ENCODE peak calls at places on chromosomes 5 and 9, in four cellular contexts. One of them, this sample, is unnamed.

GRCh38 chr5:93845376-93845775 is 104.0 kb upstream of the POU5F2 start:
- DNase-seq in IMR-90: no peak
- DNase-seq in H9: no peak
- DNase-seq in H1: no peak
- DNase-seq in this sample: no peak

GRCh38 chr9:112447283-112447761 is 39.3 kb upstream of the KIAA1958 start:
- DNase-seq in IMR-90: peak
- DNase-seq in H9: no peak
- DNase-seq in H1: no peak
- DNase-seq in this sample: no peak

GRCh38 chr5:8508196-8508595 is 639.2 kb downstream of the MTRR start:
- DNase-seq in IMR-90: peak
- DNase-seq in H9: no peak
- DNase-seq in H1: no peak
- DNase-seq in this sample: no peak

GRCh38 chr9:34499101-34499500 is 23.7 kb downstream of the ENHO start:
- DNase-seq in IMR-90: no peak
- DNase-seq in H9: no peak
- DNase-seq in H1: no peak
- DNase-seq in this sample: no peak

GRCh38 chr9:90058364-90058763 is 453.6 kb downstream of the GADD45G start:
- DNase-seq in IMR-90: no peak
- DNase-seq in H9: no peak
- DNase-seq in H1: no peak
- DNase-seq in this sample: no peak

GRCh38 chr9:125421156-125421555 is 159.5 kb downstream of the GAPVD1 start:
- DNase-seq in IMR-90: no peak
- DNase-seq in H9: no peak
- DNase-seq in H1: no peak
- DNase-seq in this sample: no peak

GRCh38 chr9:93111001-93111370 is 15.0 kb downstream of the CARD19 start:
- DNase-seq in IMR-90: no peak
- DNase-seq in H9: no peak
- DNase-seq in H1: no peak
- DNase-seq in this sample: no peak

GRCh38 chr9:129889936-129890717 is 54.9 kb downstream of the USP20 start:
- DNase-seq in IMR-90: no peak
- DNase-seq in H9: peak
- DNase-seq in H1: peak
- DNase-seq in this sample: no peak

GRCh38 chr9:114515528-114515927 is 10.3 kb upstream of the WHRN start:
- DNase-seq in IMR-90: no peak
- DNase-seq in H9: no peak
- DNase-seq in H1: no peak
- DNase-seq in this sample: no peak

GRCh38 chr5:174243904-174244303 is 198.4 kb downstream of the NSG2 start:
- DNase-seq in IMR-90: no peak
- DNase-seq in H9: no peak
- DNase-seq in H1: no peak
- DNase-seq in this sample: no peak

GRCh38 chr9:121450241-121450640 is 49.4 kb downstream of the GGTA1 start:
- DNase-seq in IMR-90: no peak
- DNase-seq in H9: no peak
- DNase-seq in H1: no peak
- DNase-seq in this sample: no peak

GRCh38 chr9:79480639-79481038 is 91.1 kb upstream of the TLE4 start:
- DNase-seq in IMR-90: no peak
- DNase-seq in H9: no peak
- DNase-seq in H1: no peak
- DNase-seq in this sample: peak

GRCh38 chr9:32644698-32645097 is 9.2 kb upstream of the TAF1L start:
- DNase-seq in IMR-90: peak
- DNase-seq in H9: no peak
- DNase-seq in H1: no peak
- DNase-seq in this sample: peak

GRCh38 chr5:130158036-130158435 is 253.8 kb downstream of the CHSY3 start:
- DNase-seq in IMR-90: no peak
- DNase-seq in H9: no peak
- DNase-seq in H1: no peak
- DNase-seq in this sample: peak

GRCh38 chr5:113212244-113212920 is 222.4 kb downstream of the TSSK1B start:
- DNase-seq in IMR-90: peak
- DNase-seq in H9: no peak
- DNase-seq in H1: no peak
- DNase-seq in this sample: peak

GRCh38 chr5:54159153-54159836 is 151.1 kb downstream of the ARL15 start:
- DNase-seq in IMR-90: peak
- DNase-seq in H9: no peak
- DNase-seq in H1: no peak
- DNase-seq in this sample: peak

GRCh38 chr5:72378636-72379289 is 58.6 kb downstream of the PTCD2 start:
- DNase-seq in IMR-90: peak
- DNase-seq in H9: no peak
- DNase-seq in H1: no peak
- DNase-seq in this sample: peak

GRCh38 chr5:131986161-131986912 is 25.1 kb downstream of the ACSL6 start:
- DNase-seq in IMR-90: peak
- DNase-seq in H9: no peak
- DNase-seq in H1: no peak
- DNase-seq in this sample: no peak

GRCh38 chr9:13175732-13176131 is 103.8 kb downstream of the MPDZ start:
- DNase-seq in IMR-90: no peak
- DNase-seq in H9: no peak
- DNase-seq in H1: no peak
- DNase-seq in this sample: no peak

GRCh38 chr5:138706655-138707480 is 46.4 kb upstream of the CTNNA1 start:
- DNase-seq in IMR-90: peak
- DNase-seq in H9: peak
- DNase-seq in H1: no peak
- DNase-seq in this sample: no peak

GRCh38 chr5:180199390-180199789 is 9.6 kb downstream of the RASGEF1C start:
- DNase-seq in IMR-90: no peak
- DNase-seq in H9: no peak
- DNase-seq in H1: no peak
- DNase-seq in this sample: no peak

GRCh38 chr9:104882574-104882973 is 45.4 kb downstream of the ABCA1 start:
- DNase-seq in IMR-90: no peak
- DNase-seq in H9: no peak
- DNase-seq in H1: no peak
- DNase-seq in this sample: no peak

DNA sequence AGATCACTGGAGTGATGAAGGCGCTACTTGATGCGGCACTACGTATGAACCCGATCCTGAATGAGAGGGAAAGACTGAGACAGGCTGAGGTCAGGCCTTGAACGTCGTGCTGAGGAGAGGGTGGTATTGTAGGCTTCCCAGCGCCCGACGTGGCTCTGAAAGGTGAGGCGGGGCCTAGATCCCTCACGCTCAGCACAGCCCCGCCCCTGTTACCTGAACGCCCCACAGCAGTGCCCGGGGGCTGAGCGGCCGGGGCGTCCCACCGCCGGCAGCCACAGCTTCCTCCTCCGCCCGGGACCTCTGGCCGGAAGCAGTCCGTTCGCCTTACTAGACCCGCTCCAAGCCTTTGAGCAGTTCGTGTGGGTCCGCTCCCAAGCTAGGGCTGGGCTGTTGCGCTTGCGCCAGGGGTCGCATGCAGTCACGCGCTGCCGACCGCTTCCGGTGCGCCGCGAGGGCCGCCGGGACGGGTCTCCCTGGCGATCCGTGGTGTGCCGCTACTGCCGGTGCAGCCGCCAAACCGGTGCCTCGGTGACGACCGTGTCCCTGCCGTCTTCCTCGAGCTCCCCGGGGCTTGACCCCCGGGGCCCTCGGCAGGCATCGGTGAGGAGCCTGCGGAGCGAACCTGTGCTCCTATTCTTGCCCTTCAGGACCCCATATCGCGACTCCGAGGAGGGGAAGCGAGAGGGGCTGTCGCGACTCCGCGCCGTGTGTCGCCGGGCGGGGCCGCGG is at the start of the genes HMGXB3 and TIGD6:
- DNase-seq in IMR-90: peak
- DNase-seq in H9: peak
- DNase-seq in H1: peak
- DNase-seq in this sample: peak
- H3K4ac ChIP-seq in IMR-90: peak
- H3K4ac ChIP-seq in H9: no peak
- H3K4ac ChIP-seq in H1: peak
- H3K4ac ChIP-seq in this sample: peak

GRCh38 chr5:32664523-32664922 is 46.6 kb upstream of the NPR3 start:
- DNase-seq in IMR-90: no peak
- DNase-seq in H9: no peak
- DNase-seq in H1: no peak
- DNase-seq in this sample: no peak
- H4K8ac ChIP-seq in IMR-90: no peak
- H4K8ac ChIP-seq in H9: no peak
- H4K8ac ChIP-seq in H1: no peak
- H4K8ac ChIP-seq in this sample: no peak

GRCh38 chr5:14268738-14269137 is 125.6 kb downstream of the TRIO start:
- DNase-seq in IMR-90: peak
- DNase-seq in H9: no peak
- DNase-seq in H1: no peak
- DNase-seq in this sample: no peak
- H3K4ac ChIP-seq in IMR-90: peak
- H3K4ac ChIP-seq in H9: no peak
- H3K4ac ChIP-seq in H1: peak
- H3K4ac ChIP-seq in this sample: peak

DNA sequence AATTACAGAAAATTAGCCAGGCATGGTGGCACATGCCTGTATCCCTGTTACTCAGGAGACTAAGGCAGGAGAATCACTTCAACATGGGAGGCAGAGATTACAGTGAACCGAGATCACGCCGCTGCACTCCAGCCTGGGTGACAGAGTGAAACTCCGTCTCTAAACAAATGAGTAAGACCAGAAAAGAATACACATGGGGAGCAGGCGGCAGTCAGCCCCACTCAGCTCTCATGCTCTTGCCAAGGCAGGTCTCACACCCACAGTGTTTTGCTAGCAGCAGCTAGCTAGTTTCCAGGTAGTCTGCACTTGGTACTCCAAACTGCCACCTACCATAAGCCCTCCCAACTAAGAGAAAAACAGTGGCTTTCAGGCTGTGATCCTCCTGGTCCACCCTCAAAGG is 722.3 kb upstream of the CTNND2 start:
- DNase-seq in IMR-90: no peak
- DNase-seq in H9: no peak
- DNase-seq in H1: no peak
- DNase-seq in this sample: no peak
- H4K8ac ChIP-seq in IMR-90: no peak
- H4K8ac ChIP-seq in H9: no peak
- H4K8ac ChIP-seq in H1: no peak
- H4K8ac ChIP-seq in this sample: no peak

DNA sequence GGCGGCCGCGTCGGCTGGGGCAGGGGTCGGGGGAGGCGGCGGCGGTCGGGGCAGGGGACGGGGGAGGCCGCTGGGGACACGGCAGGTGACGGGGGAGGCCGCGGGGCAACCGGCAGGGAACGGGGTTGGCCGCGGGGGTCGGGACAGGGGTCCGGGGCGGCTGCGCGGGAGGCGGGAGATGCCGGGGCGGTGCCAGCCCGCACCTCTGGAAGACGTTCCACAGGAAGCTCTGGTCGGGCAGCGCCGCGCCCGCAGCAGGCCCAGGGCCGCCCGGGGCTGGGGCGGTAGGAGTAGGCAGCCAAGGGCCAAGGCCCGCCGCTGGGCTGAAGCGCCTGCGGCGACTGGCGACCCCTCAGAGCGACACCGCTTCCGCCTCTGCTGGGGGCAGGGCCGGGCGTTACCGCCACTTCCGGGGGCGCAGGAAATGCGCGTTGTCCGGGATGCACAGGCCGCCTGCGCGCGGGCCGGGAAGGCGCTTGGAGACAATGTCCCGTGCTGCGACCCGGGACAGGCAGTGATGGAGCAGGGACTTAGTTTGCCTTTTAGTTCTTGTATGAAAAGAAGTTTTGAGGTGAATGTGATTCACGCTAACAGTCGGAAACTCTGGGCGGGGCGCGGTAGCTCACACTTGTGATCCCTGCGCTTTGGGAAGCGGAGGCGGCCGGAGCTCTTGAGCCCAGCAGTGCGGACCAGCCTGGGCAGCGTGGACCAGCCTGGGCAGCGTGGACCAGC is 110.0 kb upstream of the LPCAT1 start:
- DNase-seq in IMR-90: peak
- DNase-seq in H9: peak
- DNase-seq in H1: peak
- DNase-seq in this sample: peak
- H3K4ac ChIP-seq in IMR-90: peak
- H3K4ac ChIP-seq in H9: no peak
- H3K4ac ChIP-seq in H1: no peak
- H3K4ac ChIP-seq in this sample: peak

This sample was measured in trophoblast cell.